ENCODE peak calls at places on chromosomes 6 and 20, in ten cellular contexts. One of them, this sample, is unnamed.
A peak's percentile ranks its signal among the peaks of the same experiment; 100 is the strongest.

GRCh38 chr6:84633771-84634170 is 130.6 kb downstream of the TBX18 start:
- DNase-seq in A549: no peak
- DNase-seq in adrenal gland: no peak
- DNase-seq in IMR-90: no peak
- DNase-seq in suprapubic skin: no peak
- DNase-seq in esophagus squamous epithelium: no peak
- DNase-seq in tibial nerve: no peak
- DNase-seq in breast epithelium: no peak
- DNase-seq in uterus: no peak
- DNase-seq in testis: no peak
- DNase-seq in this sample: no peak

GRCh38 chr6:129498950-129499870 is 210.8 kb downstream of the ARHGAP18 start:
- DNase-seq in A549: peak; percentile 52
- DNase-seq in adrenal gland: no peak
- DNase-seq in IMR-90: peak; percentile 61
- DNase-seq in suprapubic skin: no peak
- DNase-seq in esophagus squamous epithelium: no peak
- DNase-seq in tibial nerve: no peak
- DNase-seq in breast epithelium: no peak
- DNase-seq in uterus: no peak
- DNase-seq in testis: no peak
- DNase-seq in this sample: no peak

GRCh38 chr6:166559211-166559610 is 27.3 kb downstream of the RAMACL start:
- DNase-seq in A549: no peak
- DNase-seq in adrenal gland: peak; percentile 1
- DNase-seq in IMR-90: no peak
- DNase-seq in suprapubic skin: no peak
- DNase-seq in esophagus squamous epithelium: no peak
- DNase-seq in tibial nerve: no peak
- DNase-seq in breast epithelium: no peak
- DNase-seq in uterus: no peak
- DNase-seq in testis: no peak
- DNase-seq in this sample: no peak

GRCh38 chr6:2589171-2589661 is 161.5 kb downstream of the MYLK4 start:
- DNase-seq in A549: no peak
- DNase-seq in adrenal gland: no peak
- DNase-seq in IMR-90: no peak
- DNase-seq in suprapubic skin: no peak
- DNase-seq in esophagus squamous epithelium: no peak
- DNase-seq in tibial nerve: no peak
- DNase-seq in breast epithelium: no peak
- DNase-seq in uterus: no peak
- DNase-seq in testis: no peak
- DNase-seq in this sample: no peak

GRCh38 chr6:123016431-123017110 is 20.5 kb downstream of the CLVS2 start:
- DNase-seq in A549: no peak
- DNase-seq in adrenal gland: peak; percentile 52
- DNase-seq in IMR-90: no peak
- DNase-seq in suprapubic skin: no peak
- DNase-seq in esophagus squamous epithelium: no peak
- DNase-seq in tibial nerve: no peak
- DNase-seq in breast epithelium: no peak
- DNase-seq in uterus: no peak
- DNase-seq in testis: no peak
- DNase-seq in this sample: no peak

GRCh38 chr20:61819921-61820825 is 245.5 kb downstream of the TAF4 start:
- DNase-seq in A549: no peak
- DNase-seq in adrenal gland: no peak
- DNase-seq in IMR-90: no peak
- DNase-seq in suprapubic skin: no peak
- DNase-seq in esophagus squamous epithelium: no peak
- DNase-seq in tibial nerve: no peak
- DNase-seq in breast epithelium: no peak
- DNase-seq in uterus: no peak
- DNase-seq in testis: no peak
- DNase-seq in this sample: no peak

GRCh38 chr6:160750276-160750689 is 48.2 kb downstream of the PLG start:
- DNase-seq in A549: peak; percentile 13
- DNase-seq in adrenal gland: no peak
- DNase-seq in IMR-90: no peak
- DNase-seq in suprapubic skin: no peak
- DNase-seq in esophagus squamous epithelium: no peak
- DNase-seq in tibial nerve: no peak
- DNase-seq in breast epithelium: no peak
- DNase-seq in uterus: no peak
- DNase-seq in testis: no peak
- DNase-seq in this sample: no peak

GRCh38 chr20:63544241-63544957 is 3.1 kb downstream of the SRMS start:
- DNase-seq in A549: no peak
- DNase-seq in adrenal gland: no peak
- DNase-seq in IMR-90: no peak
- DNase-seq in suprapubic skin: no peak
- DNase-seq in esophagus squamous epithelium: no peak
- DNase-seq in tibial nerve: no peak
- DNase-seq in breast epithelium: no peak
- DNase-seq in uterus: no peak
- DNase-seq in testis: no peak
- DNase-seq in this sample: no peak

GRCh38 chr6:25118038-25118437 is 161.1 kb upstream of the CARMIL1 start:
- DNase-seq in A549: no peak
- DNase-seq in adrenal gland: no peak
- DNase-seq in IMR-90: no peak
- DNase-seq in suprapubic skin: no peak
- DNase-seq in esophagus squamous epithelium: no peak
- DNase-seq in tibial nerve: no peak
- DNase-seq in breast epithelium: no peak
- DNase-seq in uterus: no peak
- DNase-seq in testis: no peak
- DNase-seq in this sample: no peak

GRCh38 chr6:48111143-48111506 is at the start of gene PTCHD4:
- DNase-seq in A549: peak; percentile 4
- DNase-seq in adrenal gland: no peak
- DNase-seq in IMR-90: peak; percentile 48
- DNase-seq in suprapubic skin: no peak
- DNase-seq in esophagus squamous epithelium: no peak
- DNase-seq in tibial nerve: no peak
- DNase-seq in breast epithelium: peak; percentile 44
- DNase-seq in uterus: no peak
- DNase-seq in testis: no peak
- DNase-seq in this sample: no peak

DNA sequence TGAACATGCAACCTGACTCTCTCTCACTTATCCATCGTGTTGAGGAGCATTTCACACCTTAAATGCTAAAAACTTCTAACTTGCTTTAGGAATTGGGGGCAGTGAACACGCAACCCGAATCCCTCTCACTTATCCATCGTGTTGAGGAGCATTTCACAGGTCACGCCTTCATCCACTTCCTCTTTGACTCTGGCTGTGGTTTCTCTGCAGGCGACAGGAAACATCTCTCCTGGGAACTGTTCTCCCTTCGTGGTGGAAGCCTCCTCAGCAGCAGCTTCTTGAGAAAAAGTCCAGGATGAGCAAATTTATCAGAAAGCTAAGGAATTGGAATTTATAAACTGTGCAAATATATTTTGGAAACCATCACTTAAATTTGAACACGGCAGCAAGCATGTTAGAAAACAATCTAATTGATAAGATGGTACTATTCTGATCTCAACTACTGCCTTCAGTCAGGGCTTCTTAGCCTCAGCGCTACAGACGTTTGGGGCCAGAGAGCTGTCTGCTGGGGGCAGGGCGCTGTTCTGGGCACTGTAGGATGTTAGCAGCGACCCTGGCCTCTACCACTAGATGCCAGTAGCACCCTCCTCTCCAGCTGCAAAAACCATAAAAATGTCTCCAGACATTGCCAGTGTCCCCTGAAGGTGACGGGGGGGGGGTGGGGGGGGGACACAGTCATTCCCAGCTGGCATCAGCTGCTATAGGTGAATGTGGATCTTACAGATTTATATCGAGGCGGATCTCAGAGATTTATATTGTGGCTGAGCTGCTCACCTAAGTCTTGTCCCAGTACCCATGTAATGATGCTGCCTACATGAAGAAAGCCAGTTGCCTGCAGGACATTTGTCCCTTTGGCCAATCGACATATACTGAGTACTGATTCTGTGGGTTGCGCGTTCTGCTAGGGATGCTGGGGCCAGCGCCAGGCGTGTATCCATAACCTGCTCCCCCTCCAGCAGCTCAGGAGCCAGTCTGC is 26.2 kb downstream of the CTCFL start:
- DNase-seq in A549: peak; percentile 40
- DNase-seq in adrenal gland: no peak
- DNase-seq in IMR-90: peak; percentile 7
- DNase-seq in suprapubic skin: peak; percentile 54
- DNase-seq in esophagus squamous epithelium: no peak
- DNase-seq in tibial nerve: no peak
- DNase-seq in breast epithelium: no peak
- DNase-seq in uterus: no peak
- DNase-seq in testis: peak; percentile 55
- DNase-seq in this sample: no peak
- TF ChIP-seq CTCF in A549: peak; percentile 45
- TF ChIP-seq CTCF in adrenal gland: no peak
- TF ChIP-seq CTCF in IMR-90: peak; percentile 43
- TF ChIP-seq CTCF in suprapubic skin: no peak
- TF ChIP-seq CTCF in esophagus squamous epithelium: no peak
- TF ChIP-seq CTCF in tibial nerve: no peak
- TF ChIP-seq CTCF in breast epithelium: no peak
- TF ChIP-seq CTCF in uterus: no peak
- TF ChIP-seq CTCF in testis: peak; percentile 11
- TF ChIP-seq CTCF in this sample: no peak

DNA sequence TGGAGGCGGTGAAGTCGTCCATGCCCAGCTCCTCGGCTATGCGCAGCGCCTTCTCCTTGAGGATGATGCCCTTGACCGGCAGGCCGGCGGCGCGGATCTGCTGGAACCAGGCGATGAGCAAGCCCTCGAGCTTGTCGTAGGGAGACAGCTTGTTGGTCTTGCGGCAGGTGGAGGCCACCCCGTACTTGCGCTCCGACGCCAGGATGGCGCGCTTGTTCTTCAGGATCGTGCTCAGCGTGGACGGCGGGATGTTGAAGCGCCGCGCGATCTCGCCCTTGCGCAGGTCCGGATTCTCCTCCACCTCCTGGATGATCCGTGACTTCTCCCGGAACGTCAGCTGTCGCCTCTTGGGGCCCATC is 435 bp downstream of the CENPB start:
- DNase-seq in A549: peak; percentile 80
- DNase-seq in adrenal gland: peak; percentile 83
- DNase-seq in IMR-90: peak; percentile 61
- DNase-seq in suprapubic skin: peak; percentile 83
- DNase-seq in esophagus squamous epithelium: no peak
- DNase-seq in tibial nerve: peak; percentile 33
- DNase-seq in breast epithelium: peak; percentile 50
- DNase-seq in uterus: peak; percentile 54
- DNase-seq in testis: peak; percentile 51
- DNase-seq in this sample: no peak
- TF ChIP-seq POLR2A in A549: no peak
- TF ChIP-seq POLR2A in adrenal gland: no peak
- TF ChIP-seq POLR2A in IMR-90: no peak
- TF ChIP-seq POLR2A in suprapubic skin: no peak
- TF ChIP-seq POLR2A in esophagus squamous epithelium: no peak
- TF ChIP-seq POLR2A in tibial nerve: no peak
- TF ChIP-seq POLR2A in breast epithelium: no peak
- TF ChIP-seq POLR2A in uterus: no peak
- TF ChIP-seq POLR2A in testis: no peak
- TF ChIP-seq POLR2A in this sample: no peak

GRCh38 chr20:36777576-36777975 is 4.0 kb upstream of the DSN1 start:
- DNase-seq in A549: no peak
- DNase-seq in adrenal gland: no peak
- DNase-seq in IMR-90: no peak
- DNase-seq in suprapubic skin: no peak
- DNase-seq in esophagus squamous epithelium: no peak
- DNase-seq in tibial nerve: no peak
- DNase-seq in breast epithelium: no peak
- DNase-seq in uterus: no peak
- DNase-seq in testis: no peak
- DNase-seq in this sample: no peak

GRCh38 chr20:36775196-36775595 is 1.6 kb upstream of the DSN1 start:
- DNase-seq in A549: no peak
- DNase-seq in adrenal gland: no peak
- DNase-seq in IMR-90: no peak
- DNase-seq in suprapubic skin: no peak
- DNase-seq in esophagus squamous epithelium: no peak
- DNase-seq in tibial nerve: no peak
- DNase-seq in breast epithelium: no peak
- DNase-seq in uterus: no peak
- DNase-seq in testis: peak; percentile 44
- DNase-seq in this sample: no peak

GRCh38 chr20:36775826-36776225 is 2.3 kb upstream of the DSN1 start:
- DNase-seq in A549: no peak
- DNase-seq in adrenal gland: no peak
- DNase-seq in IMR-90: no peak
- DNase-seq in suprapubic skin: no peak
- DNase-seq in esophagus squamous epithelium: no peak
- DNase-seq in tibial nerve: no peak
- DNase-seq in breast epithelium: no peak
- DNase-seq in uterus: no peak
- DNase-seq in testis: no peak
- DNase-seq in this sample: no peak

GRCh38 chr20:36778831-36779655 is 5.5 kb upstream of the DSN1 start:
- DNase-seq in A549: no peak
- DNase-seq in adrenal gland: no peak
- DNase-seq in IMR-90: no peak
- DNase-seq in suprapubic skin: no peak
- DNase-seq in esophagus squamous epithelium: no peak
- DNase-seq in tibial nerve: no peak
- DNase-seq in breast epithelium: no peak
- DNase-seq in uterus: no peak
- DNase-seq in testis: no peak
- DNase-seq in this sample: no peak

GRCh38 chr20:36777152-36777551 is 3.6 kb upstream of the DSN1 start:
- DNase-seq in A549: no peak
- DNase-seq in adrenal gland: no peak
- DNase-seq in IMR-90: no peak
- DNase-seq in suprapubic skin: no peak
- DNase-seq in esophagus squamous epithelium: no peak
- DNase-seq in tibial nerve: no peak
- DNase-seq in breast epithelium: no peak
- DNase-seq in uterus: no peak
- DNase-seq in testis: no peak
- DNase-seq in this sample: no peak
- H3K4me1 ChIP-seq in A549: peaks cover 8% of the 10 kb centered on the region
- H3K4me1 ChIP-seq in adrenal gland: peaks cover 21% of the 10 kb centered on the region
- H3K4me1 ChIP-seq in IMR-90: peaks cover 2% of the 10 kb centered on the region
- H3K4me1 ChIP-seq in suprapubic skin: peaks cover 27% of the 10 kb centered on the region
- H3K4me1 ChIP-seq in esophagus squamous epithelium: peaks cover 19% of the 10 kb centered on the region
- H3K4me1 ChIP-seq in tibial nerve: peaks cover 7% of the 10 kb centered on the region
- H3K4me1 ChIP-seq in breast epithelium: no peaks in the 10 kb centered on the region
- H3K4me1 ChIP-seq in uterus: no peaks in the 10 kb centered on the region
- H3K4me1 ChIP-seq in testis: peaks cover 36% of the 10 kb centered on the region
- H3K4me1 ChIP-seq in this sample: peaks cover 22% of the 10 kb centered on the region

GRCh38 chr6:132587462-132587861 is 2.1 kb downstream of the TAAR5 start:
- DNase-seq in A549: no peak
- DNase-seq in adrenal gland: no peak
- DNase-seq in IMR-90: no peak
- DNase-seq in suprapubic skin: no peak
- DNase-seq in esophagus squamous epithelium: no peak
- DNase-seq in tibial nerve: no peak
- DNase-seq in breast epithelium: no peak
- DNase-seq in uterus: no peak
- DNase-seq in testis: no peak
- DNase-seq in this sample: no peak
- TF ChIP-seq CTCF in A549: no peak
- TF ChIP-seq CTCF in adrenal gland: no peak
- TF ChIP-seq CTCF in IMR-90: no peak
- TF ChIP-seq CTCF in suprapubic skin: no peak
- TF ChIP-seq CTCF in esophagus squamous epithelium: no peak
- TF ChIP-seq CTCF in tibial nerve: no peak
- TF ChIP-seq CTCF in breast epithelium: no peak
- TF ChIP-seq CTCF in uterus: no peak
- TF ChIP-seq CTCF in testis: no peak
- TF ChIP-seq CTCF in this sample: no peak

This sample was measured in vagina.